ENCODE peak calls at places on chromosomes 6 and 20, in four cellular contexts. U, J, S and K are unnamed samples.

GRCh38 chr20:31602430-31602778 is 2.7 kb upstream of the ID1 start:
- DNase-seq in U (no peak), J (no peak), S (no peak), K (no peak)

GRCh38 chr20:21719592-21720214 is 14.2 kb downstream of the PAX1 start:
- DNase-seq in U (peak), J (peak), S (peak), K (peak)

GRCh38 chr20:18005170-18005989 is 36.6 kb downstream of the MGME1 start:
- DNase-seq in U (no peak), J (no peak), S (no peak), K (peak)

GRCh38 chr6:18595774-18596528 is 208.8 kb downstream of the RNF144B start:
- DNase-seq in U (peak), J (peak), S (peak), K (no peak)

GRCh38 chr6:41182069-41183034 is 18.6 kb downstream of the TREML2 start:
- DNase-seq in U (peak), J (peak), S (peak), K (no peak)

GRCh38 chr6:110173506-110174132 is 5.9 kb downstream of the WASF1 start:
- DNase-seq in U (no peak), J (peak), S (peak), K (no peak)

GRCh38 chr6:166972101-166972500 is 15.8 kb upstream of the RNASET2 start:
- DNase-seq in U (no peak), J (no peak), S (no peak), K (no peak)

GRCh38 chr6:1062786-1063545 is 248.9 kb upstream of the FOXQ1 start:
- DNase-seq in U (no peak), J (no peak), S (peak), K (no peak)

GRCh38 chr20:62952373-62953166 is at the start of gene SLC17A9:
- DNase-seq in U (no peak), J (no peak), S (peak), K (peak)

GRCh38 chr6:7540595-7540994 is 876 bp upstream of the DSP start:
- DNase-seq in U (peak), J (no peak), S (no peak), K (no peak)

GRCh38 chr20:24862606-24863005 is 86.5 kb upstream of the CST7 start:
- DNase-seq in U (no peak), J (no peak), S (no peak), K (no peak)

GRCh38 chr6:168217880-168218537 is 101.6 kb downstream of the DACT2 start:
- DNase-seq in U (no peak), J (no peak), S (no peak), K (no peak)

GRCh38 chr20:4011226-4011975 is 4.0 kb downstream of the RNF24 start:
- DNase-seq in U (no peak), J (no peak), S (no peak), K (no peak)

GRCh38 chr20:13034115-13034514 is 25.3 kb downstream of the SPTLC3 start:
- DNase-seq in U (no peak), J (no peak), S (no peak), K (no peak)

GRCh38 chr20:37897008-37897548 is 5.8 kb upstream of the VSTM2L start:
- DNase-seq in U (no peak), J (peak), S (no peak), K (no peak)

GRCh38 chr6:142698751-142699150 is 246.2 kb downstream of the HIVEP2 start:
- DNase-seq in U (peak), J (no peak), S (no peak), K (no peak)
- TF ChIP-seq CHD4 in U (no peak), J (no peak), S (no peak), K (no peak)

GRCh38 chr20:5845686-5846651 is 95.8 kb downstream of the SHLD1 start:
- DNase-seq in U (no peak), J (no peak), S (no peak), K (peak)
- TF ChIP-seq MYC in U (no peak), J (no peak), S (no peak), K (no peak)

DNA sequence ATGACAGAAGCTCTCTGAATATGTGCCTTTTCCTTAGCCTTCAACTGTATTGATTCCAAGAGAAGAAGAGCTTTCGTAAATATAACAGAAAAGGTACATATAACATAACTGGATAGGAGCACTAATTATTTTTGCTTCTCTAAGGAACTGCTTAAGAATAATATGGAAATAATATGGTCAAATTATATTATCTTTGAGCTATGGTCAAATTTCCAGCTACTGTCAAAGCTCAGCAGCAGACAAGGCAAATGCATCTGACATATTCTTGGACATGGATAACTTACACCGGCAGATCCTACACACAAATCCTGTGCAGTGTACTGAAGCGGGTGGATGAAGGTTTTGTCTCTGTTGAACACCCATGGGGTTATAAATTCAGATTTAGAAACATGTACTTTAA is 150.6 kb downstream of the HIVEP2 start:
- DNase-seq in U (no peak), J (no peak), S (no peak), K (no peak)
- TF ChIP-seq CHD4 in U (no peak), J (no peak), S (no peak), K (no peak)

GRCh38 chr20:11261533-11262000 is 587.8 kb upstream of the JAG1 start:
- DNase-seq in U (no peak), J (no peak), S (no peak), K (peak)
- TF ChIP-seq MYC in U (no peak), J (no peak), S (no peak), K (no peak)

GRCh38 chr6:133623065-133623464 is 265.8 kb upstream of the TCF21 start:
- DNase-seq in U (no peak), J (no peak), S (no peak), K (no peak)
- TF ChIP-seq CHD4 in U (no peak), J (no peak), S (no peak), K (no peak)

DNA sequence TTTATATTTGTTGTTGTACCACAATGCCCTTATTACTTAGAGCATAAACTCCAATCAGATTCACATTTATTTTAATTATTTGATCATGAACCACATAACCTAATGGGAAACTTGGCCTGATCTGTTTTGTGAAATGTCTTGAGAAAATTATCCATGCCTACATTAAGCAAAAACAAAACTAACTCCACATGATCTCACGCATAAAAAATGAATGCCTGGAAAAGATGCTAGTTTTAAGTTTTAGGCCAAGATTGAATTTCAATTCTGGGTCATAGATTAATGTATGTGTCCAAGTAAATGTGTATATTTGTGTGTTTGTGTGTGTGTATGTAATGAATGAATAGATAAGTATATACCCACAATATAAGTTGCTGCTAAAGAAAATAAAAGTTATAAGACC is 97.4 kb downstream of the JAG1 start:
- DNase-seq in U (no peak), J (no peak), S (no peak), K (no peak)
- TF ChIP-seq MYC in U (no peak), J (no peak), S (no peak), K (no peak)

DNA sequence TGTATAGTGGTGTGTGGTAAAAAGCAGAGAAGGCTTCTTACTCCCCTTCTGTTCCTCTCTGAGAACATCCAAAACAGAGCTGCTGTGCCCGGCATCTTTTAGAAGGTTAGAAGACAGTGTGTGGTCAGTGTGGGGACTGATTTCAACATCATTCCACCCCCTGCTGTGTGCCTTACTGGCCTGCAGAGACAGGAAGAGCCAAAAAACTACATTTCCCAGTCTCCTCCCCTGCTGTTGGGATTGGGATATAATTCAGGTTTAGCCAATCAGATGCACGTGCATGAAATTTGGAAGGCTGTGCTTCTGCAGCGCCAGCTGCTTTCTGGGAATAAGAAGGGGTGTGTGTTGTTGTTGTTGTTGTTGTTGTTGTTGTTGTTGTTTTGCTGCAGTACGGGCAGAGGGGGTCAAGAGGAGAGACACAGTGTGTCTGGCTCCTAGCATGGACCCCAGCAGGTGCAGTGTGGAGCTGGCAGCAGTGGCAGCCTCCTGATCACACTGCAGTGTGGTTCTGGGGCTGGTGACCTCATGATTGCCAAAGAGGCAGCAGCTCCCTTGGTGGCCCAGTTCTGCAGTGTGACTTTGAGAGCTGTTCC is 74.7 kb downstream of the MRPL14 start:
- DNase-seq in U (no peak), J (peak), S (no peak), K (no peak)
- TF ChIP-seq CHD4 in U (no peak), J (no peak), S (no peak), K (no peak)

GRCh38 chr6:44051516-44051915 is 75.7 kb downstream of the MRPL14 start:
- DNase-seq in U (no peak), J (no peak), S (no peak), K (no peak)
- TF ChIP-seq MYC in U (no peak), J (no peak), S (no peak), K (no peak)

DNA sequence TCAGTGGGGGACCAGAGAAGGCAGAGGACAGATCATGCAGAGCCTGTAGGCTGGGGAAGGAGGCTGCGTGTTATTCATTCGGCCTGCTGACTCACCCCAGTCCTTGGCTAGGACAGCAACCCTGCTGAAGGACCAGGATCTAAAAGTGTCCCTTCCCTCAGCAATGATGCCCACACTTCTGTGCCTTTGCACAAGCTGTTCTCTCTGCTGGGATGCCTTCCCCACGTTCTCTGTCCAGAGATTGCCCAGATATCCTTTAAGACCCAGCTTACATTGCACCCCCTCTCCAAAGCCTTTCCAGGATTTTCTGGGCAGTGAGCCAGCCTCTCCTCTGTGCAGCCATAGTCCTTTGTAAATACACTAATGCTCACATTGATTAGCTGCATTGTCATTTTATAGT is 99.3 kb upstream of the CHD6 start:
- DNase-seq in U (no peak), J (peak), S (no peak), K (no peak)
- TF ChIP-seq CHD4 in U (no peak), J (no peak), S (no peak), K (no peak)

DNA sequence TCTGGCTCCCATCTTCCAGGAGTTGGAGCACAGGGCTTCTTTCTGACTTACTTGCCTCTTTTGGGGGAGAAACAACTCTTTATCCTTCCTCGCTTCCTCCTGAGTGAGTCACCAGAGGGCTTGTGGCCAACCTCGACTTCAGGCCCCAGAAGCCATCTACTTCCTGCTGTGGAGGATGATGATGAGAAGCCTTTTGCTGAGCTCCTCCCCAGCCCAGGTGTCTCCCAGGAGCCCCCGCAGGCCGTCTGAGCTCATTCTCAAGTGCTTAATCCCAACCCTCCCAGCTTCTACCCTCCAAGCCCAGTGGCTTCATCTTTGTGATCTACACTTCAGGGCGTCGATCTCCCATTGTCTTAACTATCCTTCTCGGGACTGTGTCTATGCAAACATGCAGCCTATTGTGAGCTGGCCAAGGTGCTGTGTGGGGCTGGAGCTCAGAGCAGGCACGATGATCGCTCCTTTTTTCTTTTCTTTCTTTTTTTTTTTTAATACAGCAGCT is 27.9 kb downstream of the SDCBP2 start:
- DNase-seq in U (no peak), J (peak), S (no peak), K (no peak)
- TF ChIP-seq MYC in U (no peak), J (no peak), S (no peak), K (no peak)